ENCODE peak calls at places on chromosomes 2 and 18, in eight cellular contexts. P is spleen, Q is SK-N-SH, L is hepatocyte, T is sigmoid colon, B is GM10248, E is glutamatergic neuron, M is heart right ventricle. U is an unnamed sample.

GRCh38 chr2:237486334-237486818 is 675 bp upstream of the MLPH start:
- DNase-seq in P (peak; percentile 56), Q (no peak), L (no peak), T (no peak), B (no peak), E (no peak), M (no peak), U (no peak)

GRCh38 chr2:173741715-173742114 is 223.5 kb downstream of the SP3 start:
- DNase-seq in P (no peak), Q (peak; percentile 10), L (no peak), T (no peak), B (no peak), E (no peak), M (no peak), U (no peak)

GRCh38 chr18:13641551-13642439 is 84.6 kb downstream of the FAM210A start:
- DNase-seq in P (no peak), Q (no peak), L (peak; percentile 43), T (peak; percentile 69), B (no peak), E (peak; percentile 50), M (peak; percentile 64), U (no peak)

GRCh38 chr2:100446696-100447095 is 23.6 kb upstream of the NMS start:
- DNase-seq in P (no peak), Q (no peak), L (no peak), T (no peak), B (no peak), E (no peak), M (no peak), U (no peak)

GRCh38 chr2:237791977-237792727 is 6.4 kb upstream of the RBM44 start:
- DNase-seq in P (no peak), Q (no peak), L (peak; percentile 30), T (no peak), B (no peak), E (no peak), M (no peak), U (no peak)

GRCh38 chr18:23805898-23806297 is 116.6 kb downstream of the LAMA3 start:
- DNase-seq in P (no peak), Q (no peak), L (no peak), T (no peak), B (no peak), E (no peak), M (no peak), U (no peak)

GRCh38 chr2:236507393-236508085 is 62.1 kb upstream of the ACKR3 start:
- DNase-seq in P (peak; percentile 83), Q (peak; percentile 90), L (peak; percentile 93), T (peak; percentile 77), B (peak; percentile 55), E (peak; percentile 63), M (peak; percentile 47), U (no peak)

GRCh38 chr2:28751956-28752607 is 452 bp downstream of the PPP1CB start:
- DNase-seq in P (peak; percentile 95), Q (peak; percentile 79), L (no peak), T (peak; percentile 74), B (peak; percentile 29), E (no peak), M (no peak), U (no peak)

GRCh38 chr2:238423561-238424312 is 3.0 kb upstream of the ASB1 start:
- DNase-seq in P (no peak), Q (no peak), L (no peak), T (no peak), B (no peak), E (no peak), M (no peak), U (no peak)

GRCh38 chr2:215929602-215930335 is 83.6 kb downstream of the MREG start:
- DNase-seq in P (no peak), Q (no peak), L (peak; percentile 42), T (no peak), B (no peak), E (no peak), M (no peak), U (no peak)

GRCh38 chr18:74880706-74881289 is 283.1 kb downstream of the ZNF407 start:
- DNase-seq in P (no peak), Q (peak; percentile 36), L (no peak), T (no peak), B (no peak), E (no peak), M (no peak), U (no peak)

GRCh38 chr2:221822416-221822815 is 250.3 kb upstream of the EPHA4 start:
- DNase-seq in P (no peak), Q (no peak), L (no peak), T (no peak), B (no peak), E (no peak), M (no peak), U (no peak)

GRCh38 chr2:40197121-40197520 is 254.8 kb downstream of the SLC8A1 start:
- DNase-seq in P (no peak), Q (peak; percentile 9), L (no peak), T (no peak), B (no peak), E (no peak), M (no peak), U (no peak)

GRCh38 chr2:98730053-98730850 is 680 bp downstream of the MGAT4A start:
- DNase-seq in P (peak; percentile 91), Q (peak; percentile 73), L (peak; percentile 55), T (peak; percentile 75), B (no peak), E (peak; percentile 62), M (peak; percentile 44), U (no peak)

GRCh38 chr2:4353668-4354067 is 650.3 kb downstream of the DCDC2C start:
- DNase-seq in P (no peak), Q (no peak), L (no peak), T (no peak), B (no peak), E (no peak), M (no peak), U (no peak)

GRCh38 chr2:238853218-238853617 is 5.3 kb downstream of the TWIST2 start:
- DNase-seq in P (no peak), Q (no peak), L (no peak), T (no peak), B (no peak), E (no peak), M (no peak), U (no peak)

GRCh38 chr2:60555066-60555793 is 1.8 kb upstream of the BCL11A start:
- DNase-seq in P (peak; percentile 91), Q (peak; percentile 73), L (peak; percentile 89), T (peak; percentile 83), B (peak; percentile 64), E (peak; percentile 70), M (peak; percentile 48), U (no peak)

GRCh38 chr18:31490387-31490786 is 7.6 kb upstream of the DSG2 start:
- DNase-seq in P (no peak), Q (no peak), L (peak; percentile 58), T (no peak), B (peak; percentile 48), E (no peak), M (no peak), U (no peak)

GRCh38 chr2:32622570-32623310 is 5.1 kb upstream of the TTC27 start:
- DNase-seq in P (no peak), Q (no peak), L (no peak), T (no peak), B (no peak), E (no peak), M (no peak), U (no peak)

GRCh38 chr2:79817288-79817687 is 304.4 kb downstream of the CTNNA2 start:
- DNase-seq in P (no peak), Q (no peak), L (no peak), T (no peak), B (no peak), E (no peak), M (no peak), U (no peak)
- TF ChIP-seq CTCF in P (no peak), Q (no peak), L (no peak), T (no peak), B (no peak), E (no peak), M (no peak), U (no peak)

DNA sequence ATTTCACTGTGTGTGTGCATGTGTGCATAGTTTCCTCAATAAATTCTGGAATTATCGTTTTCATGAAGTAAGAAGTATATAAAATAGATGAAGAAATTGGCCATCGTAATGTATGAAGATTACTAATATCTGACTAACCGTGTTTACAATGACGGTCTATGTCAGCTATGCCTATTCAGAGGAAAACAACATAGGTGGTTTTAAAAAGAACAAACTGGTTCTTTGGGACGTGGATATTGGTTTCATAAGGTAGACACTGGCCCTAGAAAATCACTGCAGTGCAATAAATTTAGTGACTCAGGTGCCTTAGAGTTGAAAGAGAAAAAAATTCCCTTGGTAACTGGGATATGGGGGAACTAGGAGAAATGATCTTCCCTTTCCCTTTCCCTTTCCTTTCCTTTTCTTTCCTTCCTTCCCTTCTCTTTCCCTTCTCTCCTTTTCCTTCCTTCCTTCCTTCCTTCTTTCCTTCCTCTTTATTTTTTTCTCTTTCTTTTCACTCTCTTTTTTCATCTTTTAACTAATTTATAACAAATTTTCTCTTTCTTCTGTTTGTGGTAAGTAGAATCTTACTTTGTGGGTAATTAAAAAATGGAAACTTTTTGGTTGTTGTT is 36.4 kb downstream of the MAP2 start:
- DNase-seq in P (no peak), Q (no peak), L (no peak), T (no peak), B (no peak), E (no peak), M (no peak), U (no peak)
- TF ChIP-seq CTCF in P (no peak), Q (no peak), L (no peak), T (no peak), B (no peak), E (no peak), M (no peak), U (no peak)

GRCh38 chr2:104523921-104524320 is 330.0 kb upstream of the POU3F3 start:
- DNase-seq in P (no peak), Q (no peak), L (no peak), T (no peak), B (no peak), E (no peak), M (no peak), U (no peak)
- TF ChIP-seq CTCF in P (no peak), Q (no peak), L (no peak), T (no peak), B (no peak), E (no peak), M (no peak), U (no peak)

GRCh38 chr2:170118641-170119040 is 59.3 kb upstream of the MYO3B start:
- DNase-seq in P (no peak), Q (no peak), L (no peak), T (no peak), B (no peak), E (no peak), M (no peak), U (no peak)

GRCh38 chr2:170122883-170123547 is 54.9 kb upstream of the MYO3B start:
- DNase-seq in P (no peak), Q (no peak), L (no peak), T (no peak), B (no peak), E (no peak), M (no peak), U (no peak)

GRCh38 chr2:170121689-170122088 is 56.3 kb upstream of the MYO3B start:
- DNase-seq in P (no peak), Q (no peak), L (no peak), T (no peak), B (no peak), E (no peak), M (no peak), U (no peak)

DNA sequence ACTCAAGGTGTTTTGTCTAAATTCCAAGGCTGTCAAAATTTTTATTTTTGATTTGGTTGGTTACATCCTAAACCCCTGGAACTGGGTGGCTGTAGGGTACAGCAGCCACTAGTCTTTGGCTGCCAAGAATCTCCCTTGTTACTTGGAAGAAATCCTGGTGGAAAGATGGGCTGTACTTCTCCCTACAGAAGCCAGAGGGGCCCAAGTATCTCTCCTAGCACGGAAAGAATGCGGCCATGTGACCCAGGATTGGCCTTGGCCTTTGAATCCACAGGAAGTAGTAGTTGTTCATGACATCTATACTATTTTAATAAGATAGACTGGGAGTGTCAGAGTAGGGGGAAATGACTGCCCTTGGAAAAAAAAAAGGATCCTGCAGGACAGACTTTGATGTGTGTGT is 54.4 kb upstream of the MYO3B start:
- DNase-seq in P (no peak), Q (no peak), L (peak; percentile 42), T (no peak), B (no peak), E (no peak), M (no peak), U (no peak)
- TF ChIP-seq CTCF in P (no peak), Q (no peak), L (no peak), T (no peak), B (no peak), E (no peak), M (no peak), U (no peak)

U was measured in LNCaP clone FGC.